ENCODE peak calls at places on chromosomes 5 and 9, in four cellular contexts. W is K562, U is GM12878, X is HL-60. V is an unnamed sample.

GRCh38 chr5:50667079-50667652 is 729 bp downstream of the PARP8 start:
- DNase-seq in W (no peak), U (no peak), X (peak; percentile 76), V (no peak)

GRCh38 chr5:9646843-9647242 is 16.7 kb upstream of the TAS2R1 start:
- DNase-seq in W (no peak), U (no peak), X (no peak), V (no peak)

GRCh38 chr9:129236441-129237145 is 58.5 kb upstream of the IER5L start:
- DNase-seq in W (no peak), U (no peak), X (no peak), V (no peak)

GRCh38 chr5:106020889-106021288 is 1649.8 kb downstream of the EFNA5 start:
- DNase-seq in W (no peak), U (no peak), X (no peak), V (no peak)

GRCh38 chr5:55691265-55692105 is 20.6 kb downstream of the SLC38A9 start:
- DNase-seq in W (peak; percentile 18), U (no peak), X (peak; percentile 1), V (no peak)

GRCh38 chr5:132094393-132095076 is 20.9 kb downstream of the CSF2 start:
- DNase-seq in W (no peak), U (no peak), X (no peak), V (no peak)

GRCh38 chr9:22147818-22148573 is 138.9 kb upstream of the CDKN2B start:
- DNase-seq in W (no peak), U (no peak), X (no peak), V (no peak)

GRCh38 chr5:124738751-124739559 is 7.5 kb downstream of the ZNF608 start:
- DNase-seq in W (no peak), U (no peak), X (no peak), V (no peak)

GRCh38 chr9:3262831-3263544 is 262.8 kb downstream of the RFX3 start:
- DNase-seq in W (no peak), U (no peak), X (no peak), V (no peak)

GRCh38 chr9:109117856-109118801 is 1.6 kb downstream of the TMEM245 start:
- DNase-seq in W (peak; percentile 71), U (no peak), X (peak; percentile 30), V (no peak)

GRCh38 chr5:119361723-119362122 is 5.9 kb downstream of the TNFAIP8 start:
- DNase-seq in W (no peak), U (no peak), X (no peak), V (no peak)

GRCh38 chr5:81755320-81755719 is 4.4 kb upstream of the SSBP2 start:
- DNase-seq in W (peak; percentile 17), U (no peak), X (no peak), V (no peak)

GRCh38 chr5:99061299-99061698 is 132.5 kb upstream of the CHD1 start:
- DNase-seq in W (no peak), U (no peak), X (no peak), V (no peak)

GRCh38 chr5:111122398-111122797 is 30.2 kb downstream of the WDR36 start:
- DNase-seq in W (no peak), U (no peak), X (no peak), V (no peak)

GRCh38 chr5:132020568-132021339 is 9.3 kb upstream of the ACSL6 start:
- DNase-seq in W (peak; percentile 43), U (no peak), X (no peak), V (no peak)

GRCh38 chr5:115979628-115980041 is 17.4 kb downstream of the LVRN start:
- DNase-seq in W (no peak), U (no peak), X (no peak), V (no peak)

GRCh38 chr9:26791274-26791673 is 101.3 kb downstream of the CAAP1 start:
- DNase-seq in W (no peak), U (no peak), X (no peak), V (no peak)

DNA sequence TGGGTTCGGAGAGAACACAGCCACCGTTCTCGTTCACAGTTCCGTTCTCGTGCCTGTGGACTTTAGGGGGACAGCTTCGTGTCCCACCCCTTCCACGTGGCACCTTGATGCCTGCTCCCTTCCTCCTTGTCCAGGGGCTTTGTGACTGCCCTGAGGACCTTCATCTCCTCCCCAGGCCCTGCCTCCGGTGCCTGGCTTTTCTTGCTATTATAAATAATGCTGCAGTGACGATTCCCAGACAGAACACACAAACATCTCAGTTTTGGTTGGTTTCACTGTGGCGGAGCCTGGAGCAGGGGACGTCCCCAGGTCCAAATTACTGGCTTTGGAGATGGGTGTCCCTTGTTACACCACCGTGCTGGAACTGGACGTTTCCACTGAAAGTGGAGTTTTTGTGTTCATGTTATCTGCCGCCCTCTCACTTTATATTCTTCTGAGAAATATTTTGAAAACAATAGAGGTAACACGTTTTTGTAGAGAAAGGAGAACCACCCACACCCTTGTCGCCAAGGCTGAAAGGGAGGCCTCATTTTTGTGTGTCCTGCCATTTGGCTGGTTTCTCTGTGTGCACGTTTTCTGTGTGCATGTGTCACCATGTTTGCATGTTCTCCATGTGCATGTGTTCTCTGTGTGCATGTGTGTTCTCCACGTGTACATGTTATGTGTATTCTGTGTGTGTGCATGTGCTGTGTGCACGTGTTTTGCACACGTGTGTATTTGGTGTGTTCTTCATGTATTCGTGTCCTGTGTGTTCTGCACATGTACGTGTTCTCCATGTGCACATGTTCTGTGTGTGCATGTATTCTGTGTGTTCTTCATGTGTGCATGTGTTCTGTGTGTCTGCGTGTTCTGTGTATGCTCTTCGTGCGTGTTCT is 24.2 kb downstream of the WNK2 start:
- DNase-seq in W (no peak), U (no peak), X (no peak), V (no peak)
- TF ChIP-seq POLR2AphosphoS5 in W (no peak), U (no peak), X (no peak), V (no peak)

GRCh38 chr5:120788481-120788880 is 324.4 kb downstream of the PRR16 start:
- DNase-seq in W (no peak), U (no peak), X (no peak), V (no peak)

GRCh38 chr5:120789918-120790714 is 326.0 kb downstream of the PRR16 start:
- DNase-seq in W (no peak), U (no peak), X (no peak), V (no peak)

GRCh38 chr5:120794121-120794520 is 330.0 kb downstream of the PRR16 start:
- DNase-seq in W (no peak), U (no peak), X (no peak), V (no peak)
- TF ChIP-seq SPI1 in W (no peak), U (no peak), X (no peak), V (no peak)

GRCh38 chr5:53674114-53674513 is 113.7 kb downstream of the NDUFS4 start:
- DNase-seq in W (no peak), U (no peak), X (no peak), V (no peak)

GRCh38 chr5:53681079-53681478 is 120.6 kb downstream of the NDUFS4 start:
- DNase-seq in W (no peak), U (no peak), X (no peak), V (no peak)

GRCh38 chr5:53679261-53679660 is 118.8 kb downstream of the NDUFS4 start:
- DNase-seq in W (no peak), U (no peak), X (no peak), V (no peak)

DNA sequence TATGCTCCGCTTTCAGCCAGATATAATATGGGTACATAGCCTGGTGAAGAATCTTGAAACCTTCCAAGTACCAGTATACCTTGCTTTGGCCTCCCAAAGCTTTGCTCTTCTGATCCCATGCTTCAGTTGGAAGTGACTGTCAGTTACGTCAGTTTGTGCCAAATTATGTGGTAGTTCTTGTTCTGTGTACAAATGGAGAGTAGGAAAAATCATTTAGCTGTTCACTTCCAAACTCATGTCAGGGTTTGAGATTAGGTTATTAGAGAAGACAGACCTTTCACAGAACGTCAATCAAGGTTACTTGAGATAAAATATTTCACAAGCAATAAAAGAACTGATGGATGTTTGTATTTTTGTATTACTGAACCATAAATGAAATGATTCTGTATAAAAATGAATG is 117.2 kb downstream of the NDUFS4 start:
- DNase-seq in W (no peak), U (no peak), X (no peak), V (no peak)
- TF ChIP-seq POLR2AphosphoS5 in W (no peak), U (no peak), X (no peak), V (no peak)

GRCh38 chr5:139340051-139340450 is 1.6 kb upstream of the PAIP2 start:
- DNase-seq in W (no peak), U (no peak), X (no peak), V (no peak)

GRCh38 chr5:139341187-139341688 is 416 bp upstream of the PAIP2 start:
- DNase-seq in W (no peak), U (no peak), X (no peak), V (no peak)

DNA sequence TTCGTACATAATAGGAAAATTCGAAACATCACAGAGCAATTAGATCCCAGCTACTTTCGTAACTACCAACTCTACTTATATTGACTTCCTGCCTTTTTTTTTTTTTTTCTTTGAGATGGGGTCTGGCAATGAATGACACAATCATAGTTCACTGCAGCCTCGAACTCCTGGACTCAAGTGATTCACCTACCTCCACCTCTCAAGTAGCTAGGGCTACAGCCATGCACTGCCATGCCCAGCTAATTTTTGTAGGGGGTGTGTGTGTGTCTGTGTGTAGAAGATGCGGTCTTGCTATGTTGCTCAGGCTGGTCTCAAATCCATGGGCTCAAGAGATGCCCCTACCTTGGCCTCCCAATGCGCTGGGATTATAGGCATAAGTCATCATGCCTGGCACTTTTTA is 5.8 kb upstream of the PAIP2 start:
- DNase-seq in W (no peak), U (no peak), X (no peak), V (no peak)
- TF ChIP-seq SPI1 in W (no peak), U (no peak), X (no peak), V (no peak)

GRCh38 chr5:36138900-36139683 is 12.6 kb downstream of the LMBRD2 start:
- DNase-seq in W (no peak), U (no peak), X (no peak), V (no peak)

GRCh38 chr5:36135994-36136393 is 15.7 kb downstream of the LMBRD2 start:
- DNase-seq in W (no peak), U (no peak), X (no peak), V (no peak)

GRCh38 chr5:36136581-36136980 is 15.1 kb downstream of the LMBRD2 start:
- DNase-seq in W (no peak), U (no peak), X (no peak), V (no peak)
- TF ChIP-seq POLR2AphosphoS5 in W (no peak), U (no peak), X (no peak), V (no peak)

GRCh38 chr5:140925806-140926205 is 293 bp upstream of the PCDHAC1 start:
- DNase-seq in W (no peak), U (no peak), X (no peak), V (no peak)

GRCh38 chr5:140926211-140926902 is at the start of gene PCDHAC1:
- DNase-seq in W (no peak), U (no peak), X (no peak), V (no peak)

GRCh38 chr5:140926903-140927573 is 939 bp downstream of the PCDHAC1 start:
- DNase-seq in W (no peak), U (no peak), X (no peak), V (no peak)
- TF ChIP-seq SPI1 in W (no peak), U (no peak), X (no peak), V (no peak)

V was measured in GM12891.